ENCODE peak calls at places on chromosomes 2 and 18, in nine cellular contexts. X is GM23248; S is Karpas-422; D is heart right ventricle; M is CD4-positive, alpha-beta T cell; W is CD8-positive, alpha-beta memory T cell; P is breast epithelium; N is PC-3; Z is neuronal stem cell. F is an unnamed sample.

GRCh38 chr18:38539373-38539772 is 973.8 kb upstream of the CELF4 start:
- DNase-seq in X (no peak), S (no peak), D (no peak), M (no peak), W (no peak), P (no peak), N (no peak), Z (peak), F (no peak)

GRCh38 chr2:160156084-160156483 is 44.0 kb downstream of the ITGB6 start:
- DNase-seq in X (peak), S (no peak), D (no peak), M (no peak), W (no peak), P (no peak), N (peak), Z (no peak), F (no peak)

GRCh38 chr2:217732995-217733394 is 269.8 kb downstream of the TNS1 start:
- DNase-seq in X (peak), S (no peak), D (no peak), M (no peak), W (no peak), P (no peak), N (no peak), Z (no peak), F (no peak)

GRCh38 chr2:162025121-162025911 is 48.7 kb downstream of the DPP4 start:
- DNase-seq in X (peak), S (no peak), D (no peak), M (no peak), W (no peak), P (no peak), N (peak), Z (no peak), F (no peak)

GRCh38 chr2:11703700-11704099 is 33.7 kb upstream of the NTSR2 start:
- DNase-seq in X (peak), S (no peak), D (no peak), M (no peak), W (no peak), P (no peak), N (peak), Z (no peak), F (no peak)

GRCh38 chr2:168526641-168527040 is 70.6 kb downstream of the CERS6 start:
- DNase-seq in X (peak), S (no peak), D (no peak), M (no peak), W (no peak), P (no peak), N (no peak), Z (no peak), F (no peak)

GRCh38 chr2:102453497-102453896 is 19.5 kb upstream of the SLC9A4 start:
- DNase-seq in X (no peak), S (no peak), D (no peak), M (no peak), W (no peak), P (no peak), N (peak), Z (no peak), F (no peak)

GRCh38 chr2:202149155-202149762 is 76.2 kb downstream of the KIAA2012 start:
- DNase-seq in X (peak), S (peak), D (peak), M (no peak), W (no peak), P (no peak), N (no peak), Z (peak), F (no peak)

GRCh38 chr18:48572402-48573126 is 33.7 kb downstream of the CTIF start:
- DNase-seq in X (peak), S (no peak), D (no peak), M (no peak), W (no peak), P (no peak), N (no peak), Z (no peak), F (no peak)

GRCh38 chr2:51068237-51068636 is 36.3 kb upstream of the NRXN1 start:
- DNase-seq in X (no peak), S (no peak), D (no peak), M (no peak), W (no peak), P (no peak), N (no peak), Z (no peak), F (no peak)

GRCh38 chr2:240213476-240214391 is 73.3 kb upstream of the OTOS start:
- DNase-seq in X (no peak), S (no peak), D (no peak), M (no peak), W (no peak), P (peak), N (no peak), Z (no peak), F (peak)

GRCh38 chr2:166361351-166362153 is 14.2 kb downstream of the SCN9A start:
- DNase-seq in X (peak), S (peak), D (no peak), M (no peak), W (no peak), P (no peak), N (peak), Z (no peak), F (no peak)

GRCh38 chr2:137050949-137051348 is 285.6 kb downstream of the THSD7B start:
- DNase-seq in X (peak), S (no peak), D (no peak), M (no peak), W (no peak), P (no peak), N (peak), Z (no peak), F (no peak)

GRCh38 chr2:112155331-112156151 is 17.4 kb downstream of the FBLN7 start:
- DNase-seq in X (no peak), S (no peak), D (no peak), M (no peak), W (no peak), P (no peak), N (no peak), Z (no peak), F (no peak)

GRCh38 chr2:72920317-72921087 is 3.2 kb downstream of the EMX1 start:
- DNase-seq in X (peak), S (no peak), D (no peak), M (no peak), W (no peak), P (no peak), N (no peak), Z (no peak), F (no peak)

GRCh38 chr2:32678825-32679224 is 51.0 kb downstream of the TTC27 start:
- DNase-seq in X (peak), S (no peak), D (no peak), M (no peak), W (no peak), P (no peak), N (peak), Z (no peak), F (no peak)

GRCh38 chr2:109256111-109256510 is 127.1 kb downstream of the SH3RF3 start:
- DNase-seq in X (no peak), S (no peak), D (no peak), M (no peak), W (no peak), P (no peak), N (no peak), Z (no peak), F (no peak)

GRCh38 chr2:69565431-69565839 is 78.1 kb downstream of the AAK1 start:
- DNase-seq in X (peak), S (peak), D (peak), M (peak), W (peak), P (no peak), N (peak), Z (peak), F (peak)

GRCh38 chr2:78614747-78615146 is 410.8 kb upstream of the REG3G start:
- DNase-seq in X (no peak), S (no peak), D (no peak), M (no peak), W (no peak), P (no peak), N (no peak), Z (no peak), F (no peak)

GRCh38 chr2:36523153-36523552 is 74.8 kb downstream of the FEZ2 start:
- DNase-seq in X (no peak), S (no peak), D (no peak), M (no peak), W (no peak), P (no peak), N (no peak), Z (no peak), F (no peak)

GRCh38 chr2:59502981-59503380 is 1050.5 kb downstream of the BCL11A start:
- DNase-seq in X (no peak), S (no peak), D (no peak), M (no peak), W (no peak), P (no peak), N (no peak), Z (no peak), F (no peak)

GRCh38 chr2:95296036-95296435 is 1.1 kb upstream of the KCNIP3 start:
- DNase-seq in X (no peak), S (no peak), D (no peak), M (no peak), W (no peak), P (no peak), N (no peak), Z (no peak), F (no peak)

GRCh38 chr2:215138466-215138865 is at the start of gene ABCA12:
- DNase-seq in X (no peak), S (no peak), D (no peak), M (no peak), W (no peak), P (no peak), N (no peak), Z (no peak), F (no peak)

GRCh38 chr2:2464095-2464494 is 133.0 kb upstream of the MYT1L start:
- DNase-seq in X (peak), S (no peak), D (no peak), M (no peak), W (no peak), P (no peak), N (no peak), Z (no peak), F (peak)

GRCh38 chr2:196591004-196591403 is 48.5 kb upstream of the CCDC150 start:
- DNase-seq in X (no peak), S (no peak), D (no peak), M (no peak), W (no peak), P (no peak), N (no peak), Z (no peak), F (peak)

GRCh38 chr2:196591621-196592022 is 47.9 kb upstream of the CCDC150 start:
- DNase-seq in X (no peak), S (no peak), D (no peak), M (no peak), W (no peak), P (no peak), N (no peak), Z (no peak), F (no peak)

GRCh38 chr2:196594158-196594557 is 45.4 kb upstream of the CCDC150 start:
- DNase-seq in X (no peak), S (no peak), D (no peak), M (no peak), W (no peak), P (no peak), N (no peak), Z (no peak), F (peak)

GRCh38 chr2:196592331-196592911 is 47.1 kb upstream of the CCDC150 start:
- DNase-seq in X (peak), S (no peak), D (peak), M (no peak), W (no peak), P (peak), N (peak), Z (peak), F (no peak)

DNA sequence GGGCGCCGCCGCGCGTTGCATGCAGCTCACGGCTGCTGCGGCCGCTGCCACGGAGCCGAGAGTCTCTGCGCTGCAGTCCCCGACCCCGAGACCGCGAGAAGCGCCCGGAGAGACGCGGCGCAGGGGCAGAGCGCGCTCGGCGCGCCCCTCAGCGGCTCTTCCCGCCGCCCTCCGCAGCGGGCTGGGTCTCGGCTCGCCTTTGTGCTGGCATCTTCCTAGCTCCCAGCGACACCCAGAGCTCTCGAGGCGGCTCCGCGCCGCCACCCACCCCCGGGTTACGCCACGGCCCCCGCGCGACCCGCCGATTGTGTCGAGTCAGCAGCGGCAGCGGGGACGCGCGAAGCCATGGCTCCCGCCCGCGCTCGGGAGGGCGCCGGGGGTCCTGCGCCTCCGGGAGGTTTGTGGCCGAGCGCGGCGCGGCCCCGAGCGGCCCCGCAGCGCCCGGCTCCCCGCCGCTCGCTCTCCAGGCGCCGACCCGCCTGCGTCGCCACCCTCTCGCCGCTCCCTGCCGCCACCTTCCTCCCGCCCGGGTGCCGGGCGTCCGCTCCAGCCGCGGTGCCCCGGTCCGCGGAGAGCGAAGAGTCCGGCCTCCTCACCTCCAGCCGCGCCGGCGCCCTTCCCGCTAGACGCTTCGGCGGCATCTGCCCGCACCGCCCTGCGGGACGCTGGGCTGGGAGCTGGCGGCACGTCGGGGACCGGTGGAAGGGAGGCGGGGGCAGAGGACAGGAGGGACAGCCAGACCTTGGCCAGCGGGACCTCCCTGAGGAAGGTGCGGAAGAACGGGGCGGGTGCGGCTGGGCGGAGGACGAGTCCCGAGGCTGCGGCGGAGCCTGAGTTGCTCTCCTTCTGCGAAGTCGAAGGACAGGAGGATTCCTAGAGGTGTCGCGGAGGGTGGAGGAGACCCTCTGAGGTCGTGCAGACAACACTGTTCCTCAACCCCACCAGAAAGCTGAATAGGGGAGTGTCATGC is 46.3 kb upstream of the CCDC150 start:
- DNase-seq in X (peak), S (no peak), D (peak), M (no peak), W (no peak), P (no peak), N (peak), Z (peak), F (peak)
- H3K27ac ChIP-seq in X (peak), S (no peak), D (peak), M (no peak), W (no peak), P (peak), N (no peak), Z (peak), F (peak)

GRCh38 chr18:12008181-12008767 is 27.0 kb downstream of the IMPA2 start:
- DNase-seq in X (no peak), S (no peak), D (no peak), M (no peak), W (no peak), P (no peak), N (no peak), Z (no peak), F (no peak)
- H3K27ac ChIP-seq in X (no peak), S (no peak), D (no peak), M (no peak), W (no peak), P (no peak), N (no peak), Z (no peak), F (no peak)

GRCh38 chr2:62525549-62525948 is 19.6 kb upstream of the TMEM17 start:
- DNase-seq in X (no peak), S (no peak), D (no peak), M (no peak), W (no peak), P (no peak), N (no peak), Z (no peak), F (no peak)
- H3K27ac ChIP-seq in X (no peak), S (no peak), D (no peak), M (no peak), W (no peak), P (no peak), N (no peak), Z (no peak), F (no peak)

GRCh38 chr2:237869357-237870102 is 10.1 kb downstream of the RAMP1 start:
- DNase-seq in X (no peak), S (no peak), D (no peak), M (no peak), W (no peak), P (peak), N (no peak), Z (no peak), F (no peak)
- H3K27ac ChIP-seq in X (no peak), S (no peak), D (no peak), M (no peak), W (no peak), P (no peak), N (no peak), Z (no peak), F (no peak)

GRCh38 chr2:237772513-237772912 is 26.1 kb upstream of the RBM44 start:
- DNase-seq in X (no peak), S (no peak), D (no peak), M (no peak), W (no peak), P (no peak), N (no peak), Z (no peak), F (no peak)
- H3K27ac ChIP-seq in X (no peak), S (no peak), D (no peak), M (no peak), W (no peak), P (no peak), N (no peak), Z (no peak), F (no peak)

GRCh38 chr2:177271981-177272666 is 7.6 kb upstream of the NFE2L2 start:
- DNase-seq in X (no peak), S (no peak), D (no peak), M (no peak), W (no peak), P (no peak), N (no peak), Z (no peak), F (no peak)

GRCh38 chr2:177275671-177276070 is 11.1 kb upstream of the NFE2L2 start:
- DNase-seq in X (peak), S (no peak), D (no peak), M (no peak), W (no peak), P (no peak), N (no peak), Z (no peak), F (no peak)

GRCh38 chr2:177275041-177275440 is 10.5 kb upstream of the NFE2L2 start:
- DNase-seq in X (peak), S (no peak), D (no peak), M (no peak), W (no peak), P (no peak), N (peak), Z (no peak), F (no peak)

GRCh38 chr2:177272765-177273164 is 8.2 kb upstream of the NFE2L2 start:
- DNase-seq in X (no peak), S (no peak), D (no peak), M (no peak), W (no peak), P (no peak), N (no peak), Z (no peak), F (no peak)

DNA sequence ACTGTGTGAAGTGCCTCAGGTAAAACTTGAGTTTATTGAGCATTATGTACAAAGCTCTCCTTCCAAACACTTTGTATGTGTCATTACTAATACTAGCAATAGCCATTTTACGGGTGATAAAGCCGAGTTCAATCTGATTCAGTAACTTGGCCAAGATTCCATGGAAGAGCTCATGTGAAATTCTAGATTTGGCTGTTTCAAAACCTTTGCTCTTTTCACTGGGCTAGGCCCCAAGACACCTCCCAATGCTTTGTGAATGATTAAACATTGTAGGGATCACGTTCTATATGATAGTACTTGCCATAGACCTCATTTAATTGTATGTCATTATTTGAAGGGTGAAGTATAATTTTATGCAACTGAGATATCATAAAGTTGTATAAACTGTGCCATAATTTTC is 8.9 kb upstream of the NFE2L2 start:
- DNase-seq in X (peak), S (no peak), D (no peak), M (no peak), W (no peak), P (no peak), N (no peak), Z (no peak), F (no peak)
- H3K27ac ChIP-seq in X (peak), S (no peak), D (no peak), M (no peak), W (no peak), P (peak), N (no peak), Z (no peak), F (no peak)

DNA sequence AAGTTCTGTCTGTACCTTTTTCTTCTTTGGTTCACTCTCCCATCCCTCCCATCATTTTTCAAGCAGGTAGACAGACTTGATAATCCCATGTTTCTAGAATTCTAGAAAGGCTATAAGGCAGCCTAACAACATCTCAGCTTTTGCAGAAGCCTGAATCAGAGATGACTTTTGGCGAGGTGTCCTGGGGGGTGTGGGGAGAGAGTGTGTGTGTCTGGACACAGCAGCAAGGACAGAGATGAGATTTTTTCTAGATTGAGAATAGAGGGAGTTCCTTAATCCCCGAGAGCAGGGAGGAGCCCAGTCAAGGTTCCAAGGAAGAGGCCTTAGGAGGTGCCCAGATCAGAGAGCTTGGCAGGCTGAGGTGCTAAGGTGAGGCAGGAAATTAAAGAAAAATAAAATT is 22.0 kb upstream of the LAPTM4A start:
- DNase-seq in X (peak), S (no peak), D (no peak), M (no peak), W (no peak), P (no peak), N (no peak), Z (no peak), F (no peak)
- H3K27ac ChIP-seq in X (peak), S (no peak), D (peak), M (no peak), W (no peak), P (peak), N (no peak), Z (no peak), F (no peak)